ENCODE peak calls at places on chromosomes 2 and 18, in seven cellular contexts. O is HCT116, J is A549, G is endothelial cell of umbilical vein, L is H1, B is K562, Y is GM12878. I is an unnamed sample. For H3K4me1, the result is how much of the 10 kb centered on the place peaks cover.

GRCh38 chr2:233063269-233063975 is 3.3 kb downstream of the INPP5D start:
- DNase-seq in O (no peak), J (peak), G (no peak), L (peak), B (no peak), Y (peak), I (peak)

GRCh38 chr2:128500136-128500800 is 181.6 kb upstream of the HS6ST1 start:
- DNase-seq in O (no peak), J (no peak), G (no peak), L (peak), B (no peak), Y (no peak), I (no peak)

GRCh38 chr2:109143214-109144187 is 14.5 kb downstream of the SH3RF3 start:
- DNase-seq in O (no peak), J (no peak), G (no peak), L (no peak), B (no peak), Y (peak), I (no peak)

GRCh38 chr2:201414099-201415023 is 36.9 kb downstream of the TRAK2 start:
- DNase-seq in O (no peak), J (no peak), G (peak), L (no peak), B (no peak), Y (peak), I (no peak)

GRCh38 chr18:25560369-25560768 is 208.4 kb upstream of the ZNF521 start:
- DNase-seq in O (no peak), J (no peak), G (no peak), L (no peak), B (no peak), Y (no peak), I (no peak)

GRCh38 chr2:134189009-134189717 is 64.7 kb upstream of the MGAT5 start:
- DNase-seq in O (peak), J (peak), G (no peak), L (no peak), B (no peak), Y (no peak), I (no peak)

GRCh38 chr18:37246779-37247340 is 318.7 kb downstream of the CELF4 start:
- DNase-seq in O (no peak), J (no peak), G (no peak), L (no peak), B (no peak), Y (no peak), I (no peak)

GRCh38 chr2:46983065-46983801 is 67.6 kb upstream of the MCFD2 start:
- DNase-seq in O (no peak), J (no peak), G (peak), L (no peak), B (peak), Y (peak), I (no peak)

GRCh38 chr18:23069481-23069880 is 65.8 kb upstream of the CABLES1 start:
- DNase-seq in O (no peak), J (no peak), G (no peak), L (no peak), B (no peak), Y (no peak), I (no peak)

GRCh38 chr2:149858916-149859634 is 271.5 kb upstream of the MMADHC start:
- DNase-seq in O (no peak), J (no peak), G (peak), L (no peak), B (no peak), Y (no peak), I (no peak)

GRCh38 chr2:233350708-233351107 is 3.6 kb upstream of the DGKD start:
- DNase-seq in O (peak), J (peak), G (peak), L (no peak), B (peak), Y (no peak), I (peak)

GRCh38 chr2:174634130-174635014 is 36.8 kb upstream of the WIPF1 start:
- DNase-seq in O (no peak), J (no peak), G (peak), L (no peak), B (peak), Y (peak), I (no peak)

GRCh38 chr18:26477828-26478466 is 70.4 kb downstream of the KCTD1 start:
- DNase-seq in O (no peak), J (peak), G (no peak), L (no peak), B (no peak), Y (no peak), I (no peak)

GRCh38 chr2:39593439-39594393 is 72.0 kb upstream of the TMEM178A start:
- DNase-seq in O (peak), J (peak), G (peak), L (no peak), B (no peak), Y (no peak), I (peak)

GRCh38 chr18:52313213-52313612 is 26.8 kb upstream of the DCC start:
- DNase-seq in O (no peak), J (no peak), G (no peak), L (no peak), B (no peak), Y (no peak), I (no peak)

GRCh38 chr2:190343500-190344274 is at the start of gene INPP1:
- DNase-seq in O (no peak), J (peak), G (peak), L (peak), B (no peak), Y (no peak), I (no peak)

GRCh38 chr18:79600596-79600995 is 79.0 kb upstream of the CTDP1 start:
- DNase-seq in O (no peak), J (no peak), G (no peak), L (no peak), B (no peak), Y (no peak), I (no peak)

GRCh38 chr2:199606193-199606780 is 148.5 kb upstream of the SATB2 start:
- DNase-seq in O (no peak), J (peak), G (no peak), L (no peak), B (no peak), Y (no peak), I (no peak)

GRCh38 chr2:192201116-192201515 is 6.4 kb upstream of the TMEFF2 start:
- DNase-seq in O (no peak), J (no peak), G (no peak), L (no peak), B (no peak), Y (no peak), I (no peak)

GRCh38 chr2:119429225-119430000 is 2.2 kb upstream of the TMEM37 start:
- DNase-seq in O (no peak), J (no peak), G (no peak), L (no peak), B (no peak), Y (peak), I (no peak)

GRCh38 chr2:150872919-150873772 is 385.7 kb upstream of the RND3 start:
- DNase-seq in O (no peak), J (no peak), G (no peak), L (no peak), B (no peak), Y (no peak), I (no peak)

GRCh38 chr2:177724398-177725287 is 332.1 kb downstream of the AGPS start:
- DNase-seq in O (peak), J (peak), G (peak), L (peak), B (peak), Y (no peak), I (peak)

GRCh38 chr18:58529714-58530354 is 99.1 kb downstream of the ALPK2 start:
- DNase-seq in O (peak), J (peak), G (peak), L (peak), B (peak), Y (no peak), I (peak)

GRCh38 chr18:55301196-55301540 is 286.8 kb downstream of the TCF4 start:
- DNase-seq in O (no peak), J (no peak), G (no peak), L (no peak), B (no peak), Y (no peak), I (no peak)

GRCh38 chr2:55482186-55482945 is 37.2 kb upstream of the CFAP36 start:
- DNase-seq in O (no peak), J (peak), G (peak), L (no peak), B (no peak), Y (no peak), I (no peak)

GRCh38 chr2:120892967-120893667 is 157.4 kb downstream of the GLI2 start:
- DNase-seq in O (no peak), J (no peak), G (no peak), L (no peak), B (no peak), Y (no peak), I (no peak)

GRCh38 chr2:231621051-231621879 is 28.6 kb downstream of the TEX44 start:
- DNase-seq in O (peak), J (no peak), G (no peak), L (peak), B (no peak), Y (no peak), I (no peak)

GRCh38 chr2:127591221-127591923 is 54.6 kb upstream of the GPR17 start:
- DNase-seq in O (peak), J (peak), G (peak), L (peak), B (peak), Y (no peak), I (peak)

GRCh38 chr18:76823574-76823973 is 1.2 kb downstream of the ZNF236 start:
- DNase-seq in O (no peak), J (peak), G (no peak), L (peak), B (peak), Y (no peak), I (no peak)

GRCh38 chr18:53756607-53756972 is 467.9 kb downstream of the MBD2 start:
- DNase-seq in O (no peak), J (no peak), G (no peak), L (no peak), B (no peak), Y (no peak), I (no peak)

GRCh38 chr2:74029719-74030397 is 45.1 kb downstream of the TET3 start:
- DNase-seq in O (no peak), J (no peak), G (no peak), L (no peak), B (no peak), Y (no peak), I (no peak)

GRCh38 chr2:74027496-74027895 is 42.8 kb downstream of the TET3 start:
- DNase-seq in O (no peak), J (no peak), G (no peak), L (no peak), B (no peak), Y (no peak), I (no peak)

GRCh38 chr2:74025971-74026612 is 41.4 kb downstream of the TET3 start:
- DNase-seq in O (no peak), J (no peak), G (no peak), L (no peak), B (no peak), Y (no peak), I (no peak)

GRCh38 chr2:74026674-74027294 is 42.1 kb downstream of the TET3 start:
- DNase-seq in O (no peak), J (no peak), G (no peak), L (no peak), B (no peak), Y (no peak), I (no peak)

GRCh38 chr2:74028290-74028689 is 43.6 kb downstream of the TET3 start:
- DNase-seq in O (no peak), J (no peak), G (no peak), L (no peak), B (no peak), Y (no peak), I (no peak)
- H3K4me1 ChIP-seq in O (under half), J (under half), G (under half), L (under half), B (under half), Y (half or more), I (under half)

DNA sequence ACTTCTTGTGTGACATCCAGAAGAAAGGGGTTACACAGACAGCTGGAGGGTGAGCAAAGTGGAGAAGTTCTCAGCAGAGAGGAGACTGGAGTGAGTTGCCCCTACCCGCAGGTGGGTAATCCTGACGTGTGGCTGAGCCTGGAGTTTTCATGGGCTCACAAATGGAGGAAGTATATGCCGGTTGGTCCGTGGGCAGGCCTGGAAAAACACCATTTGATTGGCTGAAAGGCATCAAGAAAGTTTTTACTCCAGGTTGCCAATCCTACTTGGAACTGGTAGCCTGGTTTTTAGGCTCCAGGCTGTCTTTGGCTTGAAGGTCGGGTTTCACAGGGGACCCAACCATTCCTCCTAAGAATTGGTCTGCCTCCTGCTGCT is 1177.4 kb upstream of the LRRTM1 start:
- DNase-seq in O (no peak), J (no peak), G (no peak), L (no peak), B (no peak), Y (no peak), I (no peak)
- TF ChIP-seq MAX in O (no peak), J (no peak), G (no peak), L (no peak), B (no peak), Y (no peak), I (no peak)

GRCh38 chr18:29163596-29163995 is 986.7 kb upstream of the CDH2 start:
- DNase-seq in O (no peak), J (no peak), G (no peak), L (no peak), B (no peak), Y (no peak), I (no peak)
- H3K4me1 ChIP-seq in O (under half), J (under half), G (half or more), L (under half), B (under half), Y (under half), I (under half)

DNA sequence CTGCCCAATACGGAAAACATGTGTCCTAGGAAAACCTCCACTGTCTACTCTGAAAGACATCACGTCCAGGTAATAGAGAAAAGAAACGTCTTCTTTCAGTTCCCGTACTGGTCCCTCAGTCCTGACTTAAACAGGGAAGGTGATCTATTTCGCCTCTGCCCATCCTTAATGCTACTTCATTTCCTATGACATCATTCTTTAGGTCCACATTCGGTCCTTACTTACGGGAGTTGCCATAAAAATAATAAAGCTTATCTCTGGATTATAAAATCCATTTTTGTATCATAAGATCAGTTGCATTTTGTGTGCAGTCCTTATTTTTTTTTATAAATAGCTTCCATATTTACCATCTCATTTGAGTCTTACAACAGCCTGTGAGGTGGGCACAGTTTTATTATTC is 3.7 kb downstream of the TGFA start:
- DNase-seq in O (no peak), J (no peak), G (no peak), L (no peak), B (no peak), Y (no peak), I (no peak)
- TF ChIP-seq MAX in O (no peak), J (no peak), G (no peak), L (no peak), B (no peak), Y (no peak), I (no peak)

DNA sequence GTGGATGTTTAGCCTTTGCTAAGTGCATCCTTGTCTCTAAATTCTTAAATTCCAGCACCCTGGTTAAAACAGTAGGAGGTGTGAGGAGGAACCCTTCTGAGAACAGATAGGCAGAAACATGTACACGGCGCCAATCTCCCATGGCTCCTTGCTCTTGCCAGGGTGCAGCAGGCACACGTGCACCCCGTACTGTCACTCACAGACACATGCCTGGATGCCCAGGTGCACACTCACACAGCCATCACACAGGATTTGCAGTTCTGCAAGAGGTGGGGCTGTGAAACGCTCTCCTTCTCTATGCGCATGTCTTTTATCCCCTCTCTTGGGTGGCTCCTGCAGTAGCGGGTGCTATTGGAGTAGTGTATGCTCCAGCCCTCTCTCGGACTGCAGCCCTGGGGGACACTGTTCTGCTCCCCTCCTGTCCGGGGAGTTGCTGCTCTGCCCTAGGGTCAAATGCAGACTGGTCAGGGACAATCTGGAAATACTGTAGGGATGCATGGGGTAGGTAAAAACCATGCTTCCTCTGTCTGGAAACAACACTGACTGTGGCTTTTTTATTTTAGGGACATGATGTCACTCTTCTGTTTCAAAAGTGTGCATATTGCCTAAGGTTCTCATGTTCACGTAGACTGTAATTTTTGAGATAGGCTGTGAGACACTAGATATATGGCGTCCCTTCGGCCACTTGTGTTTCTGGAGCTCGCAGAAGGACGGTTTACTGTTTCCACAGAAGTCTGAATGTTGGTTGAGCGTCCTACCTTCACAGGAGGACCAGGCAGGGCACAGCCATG is 118.5 kb downstream of the PRKCE start:
- DNase-seq in O (no peak), J (no peak), G (no peak), L (no peak), B (no peak), Y (no peak), I (no peak)
- H3K4me1 ChIP-seq in O (under half), J (under half), G (under half), L (under half), B (under half), Y (under half), I (under half)

GRCh38 chr2:240813231-240813921 is 6.6 kb downstream of the KIF1A start:
- DNase-seq in O (no peak), J (no peak), G (no peak), L (no peak), B (no peak), Y (no peak), I (no peak)
- TF ChIP-seq MAX in O (no peak), J (no peak), G (no peak), L (no peak), B (no peak), Y (no peak), I (no peak)